ENCODE peak calls at places on chromosomes 2 and 18, in six cellular contexts. H is psoas muscle, Y is OCI-LY7, A is H9, J is left lung, O is osteoblast. Z is an unnamed sample.
A peak's percentile ranks its signal among the peaks of the same experiment; 100 is the strongest.

GRCh38 chr2:139099721-139100120 is 319.5 kb upstream of the NXPH2 start:
- DNase-seq in Y (no peak), A (no peak), H (no peak), O (no peak), J (no peak), Z (no peak)

GRCh38 chr2:8536686-8537571 is 144.9 kb upstream of the ID2 start:
- DNase-seq in Y (no peak), A (no peak), O (peak; percentile 57), H (no peak), J (peak; percentile 27), Z (no peak)

GRCh38 chr2:113175101-113175628 is 1.4 kb downstream of the PSD4 start:
- DNase-seq in H (no peak), J (peak; percentile 32), Y (peak; percentile 90), O (no peak), A (no peak), Z (no peak)

GRCh38 chr2:18055290-18055689 is 176.8 kb downstream of the KCNS3 start:
- DNase-seq in H (no peak), Y (no peak), O (no peak), J (no peak), A (no peak), Z (no peak)

GRCh38 chr18:6004683-6005082 is 109.4 kb upstream of the TMEM200C start:
- DNase-seq in O (no peak), A (no peak), J (no peak), Y (no peak), H (no peak), Z (no peak)

GRCh38 chr18:3747176-3747973 is 297.4 kb downstream of the TGIF1 start:
- DNase-seq in A (no peak), J (no peak), Y (no peak), H (no peak), O (no peak), Z (no peak)

GRCh38 chr2:126714191-126714965 is 58.4 kb downstream of the GYPC start:
- DNase-seq in J (no peak), H (no peak), O (no peak), A (no peak), Y (no peak), Z (no peak)

GRCh38 chr18:68763082-68763481 is 34.8 kb upstream of the CCDC102B start:
- DNase-seq in H (no peak), O (peak; percentile 37), A (no peak), J (no peak), Y (no peak), Z (no peak)

GRCh38 chr18:34624551-34624950 is 85.5 kb upstream of the DTNA start:
- DNase-seq in O (no peak), J (no peak), H (no peak), A (no peak), Y (no peak), Z (no peak)

GRCh38 chr18:70513502-70514171 is 224.8 kb downstream of the SOCS6 start:
- DNase-seq in J (no peak), A (no peak), H (no peak), Y (no peak), O (no peak), Z (no peak)

GRCh38 chr2:159640176-159640575 is 23.8 kb upstream of the BAZ2B start:
- DNase-seq in A (no peak), O (no peak), Y (no peak), H (no peak), J (no peak), Z (no peak)

GRCh38 chr18:72208920-72209676 is 335.0 kb downstream of the CBLN2 start:
- DNase-seq in A (no peak), J (no peak), O (no peak), H (no peak), Y (no peak), Z (no peak)

GRCh38 chr18:39453882-39454281 is 1888.3 kb upstream of the CELF4 start:
- DNase-seq in Y (no peak), O (no peak), J (no peak), H (no peak), A (no peak), Z (no peak)

GRCh38 chr2:238466242-238466598 is 39.5 kb downstream of the ASB1 start:
- DNase-seq in Y (no peak), J (no peak), O (no peak), A (no peak), H (no peak), Z (no peak)

GRCh38 chr2:44715671-44716077 is 225.8 kb upstream of the SIX3 start:
- DNase-seq in O (peak; percentile 37), J (no peak), A (peak; percentile 50), Y (peak; percentile 3), H (no peak), Z (peak; percentile 72)

GRCh38 chr2:109699646-109700045 is 85.5 kb downstream of the SOWAHC start:
- DNase-seq in O (no peak), J (no peak), Y (no peak), H (no peak), A (no peak), Z (peak; percentile 38)

GRCh38 chr18:13500891-13501887 is 225.2 kb downstream of the FAM210A start:
- DNase-seq in H (peak; percentile 50), A (peak; percentile 64), J (peak; percentile 59), Y (no peak), O (no peak), Z (no peak)

GRCh38 chr2:20365249-20365817 is 14.7 kb upstream of the PUM2 start:
- DNase-seq in J (no peak), A (no peak), H (no peak), O (peak; percentile 77), Y (no peak), Z (no peak)

GRCh38 chr2:149872638-149873037 is 285.1 kb upstream of the MMADHC start:
- DNase-seq in J (no peak), O (no peak), A (no peak), H (no peak), Y (no peak), Z (no peak)

GRCh38 chr2:204691911-204692510 is 146.7 kb downstream of the PARD3B start:
- DNase-seq in H (no peak), O (peak; percentile 66), J (no peak), A (peak; percentile 40), Y (peak; percentile 51), Z (peak; percentile 81)

GRCh38 chr2:38164881-38165280 is 88.9 kb upstream of the CYP1B1 start:
- DNase-seq in A (no peak), O (no peak), H (no peak), Y (no peak), J (no peak), Z (no peak)

GRCh38 chr2:158567208-158567607 is 110.5 kb downstream of the PKP4 start:
- DNase-seq in Y (no peak), O (no peak), J (no peak), H (no peak), A (no peak), Z (no peak)

GRCh38 chr2:234739061-234739460 is 212.8 kb upstream of the SH3BP4 start:
- DNase-seq in J (no peak), O (no peak), Y (no peak), A (no peak), H (no peak), Z (no peak)
- H3K27ac ChIP-seq in J (no peak overlapping the region), O (no peak overlapping the region), Y (no peak overlapping the region), A (no peak overlapping the region), H (no peak overlapping the region), Z (no peak overlapping the region)

DNA sequence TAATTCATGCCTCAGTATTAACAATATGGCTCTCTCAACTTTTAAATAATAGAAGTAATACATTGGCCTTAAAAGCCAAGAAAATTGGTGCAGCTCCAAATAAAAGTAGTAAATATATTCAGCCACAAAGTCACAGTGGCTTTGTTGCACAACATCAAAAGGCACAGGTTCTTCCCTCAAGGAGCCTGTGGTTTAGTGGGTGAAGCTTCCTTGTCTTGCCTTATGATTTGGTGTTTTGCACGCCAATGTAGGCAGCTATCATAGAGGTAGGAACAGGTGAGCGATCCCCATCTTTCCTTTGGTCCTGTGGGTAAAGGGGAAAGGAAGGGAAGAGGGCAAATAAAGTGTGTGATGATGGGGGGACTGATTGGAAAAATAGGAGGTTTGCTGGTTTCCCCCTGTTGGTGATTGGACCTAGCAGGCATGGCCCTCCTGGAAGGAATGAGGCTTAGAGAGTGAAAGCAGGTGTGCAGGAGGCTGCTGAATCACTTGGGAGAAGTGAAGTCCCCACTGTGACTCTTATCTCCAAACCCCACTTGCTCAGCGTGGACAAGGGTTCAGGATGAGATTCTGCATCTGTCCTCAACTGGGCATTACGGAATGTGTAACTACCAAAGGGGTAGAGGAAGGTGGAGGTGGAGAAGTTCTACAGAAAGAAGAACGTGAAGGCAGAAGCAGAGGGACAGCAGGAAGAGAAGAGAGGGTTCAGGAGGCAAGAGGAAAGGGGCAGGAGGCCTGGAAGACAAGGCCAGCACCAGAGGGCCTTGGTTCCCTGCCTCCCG is 20.1 kb upstream of the TNP1 start:
- DNase-seq in J (no peak), O (no peak), A (no peak), H (no peak), Y (no peak), Z (no peak)
- H3K27ac ChIP-seq in J (no peak overlapping the region), O (no peak overlapping the region), A (no peak overlapping the region), H (peak overlapping the region; percentile 90), Y (no peak overlapping the region), Z (no peak overlapping the region)

DNA sequence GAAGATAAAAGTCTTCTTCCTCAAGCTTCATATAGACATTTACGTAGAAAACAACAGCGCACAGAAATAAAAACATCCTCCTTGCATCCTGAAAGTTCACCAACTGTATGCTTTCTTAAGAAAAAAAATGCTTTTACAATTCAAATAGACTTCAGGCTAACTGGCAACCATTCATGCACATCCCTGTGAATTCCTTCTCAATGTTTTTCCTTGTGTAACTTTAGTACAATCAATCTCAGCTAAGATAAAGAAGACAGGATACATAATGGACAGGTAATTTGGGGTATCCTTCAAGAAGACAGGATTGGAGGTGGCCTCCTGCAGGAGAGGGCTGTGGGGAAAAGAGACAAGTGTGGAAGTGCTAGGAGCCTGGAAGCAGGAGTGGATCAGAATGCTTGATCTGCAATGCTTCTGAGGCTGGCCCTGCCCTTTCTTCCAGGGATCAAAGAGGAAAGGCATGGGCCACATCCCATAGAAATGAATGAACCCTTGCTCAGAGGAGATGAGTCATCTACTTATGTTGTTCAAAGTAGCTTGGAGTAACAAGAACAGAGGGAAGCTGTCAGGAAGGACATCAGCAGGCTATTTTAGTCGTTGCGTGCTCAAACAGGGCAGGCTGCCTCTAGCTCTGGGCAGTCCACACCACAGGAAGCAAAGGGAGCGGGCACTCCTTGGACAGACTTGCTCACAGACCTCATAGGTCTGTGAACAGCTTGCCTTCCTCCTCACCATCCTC is 126.6 kb downstream of the TMEM131 start:
- DNase-seq in O (peak; percentile 87), A (peak; percentile 46), J (peak; percentile 57), H (peak; percentile 66), Y (no peak), Z (no peak)
- H3K27ac ChIP-seq in O (peak overlapping the region; percentile 83), A (no peak overlapping the region), J (peak overlapping the region; percentile 76), H (peak overlapping the region; percentile 93), Y (no peak overlapping the region), Z (no peak overlapping the region)

GRCh38 chr2:73235315-73236028 is 1.4 kb downstream of the CCT7 start:
- DNase-seq in J (no peak), Y (peak; percentile 34), O (peak; percentile 43), A (no peak), H (no peak), Z (no peak)
- H3K27ac ChIP-seq in J (no peak overlapping the region), Y (peak overlapping the region; percentile 78), O (peak overlapping the region; percentile 94), A (no peak overlapping the region), H (peak overlapping the region; percentile 95), Z (no peak overlapping the region)

DNA sequence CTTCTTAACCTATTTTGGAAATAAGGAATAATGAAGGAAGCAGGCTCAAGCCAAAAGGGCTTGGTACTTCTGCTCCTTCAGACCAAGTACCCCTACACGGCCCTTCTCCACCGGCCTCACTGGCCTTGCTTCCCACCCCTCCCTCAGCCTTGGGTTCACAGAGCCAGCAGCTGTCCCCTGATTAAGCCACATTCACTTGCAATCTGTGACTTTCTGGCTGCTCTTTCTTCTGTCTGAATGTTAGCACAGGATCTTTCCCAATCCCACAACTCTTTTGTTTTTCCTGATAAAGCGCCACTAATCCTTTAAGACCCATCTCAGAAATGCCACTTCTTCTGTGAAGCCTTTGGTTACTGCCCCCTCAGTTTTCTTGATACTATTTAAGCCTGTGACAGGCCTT is 52.4 kb downstream of the REEP1 start:
- DNase-seq in H (no peak), A (no peak), Y (no peak), O (no peak), J (no peak), Z (peak; percentile 85)
- H3K27ac ChIP-seq in H (peak overlapping the region; percentile 87), A (no peak overlapping the region), Y (no peak overlapping the region), O (no peak overlapping the region), J (no peak overlapping the region), Z (no peak overlapping the region)